ENCODE peak calls at places on chromosome 1, in four cellular contexts. J is endothelial cell of umbilical vein, Q is HFFc6, R is uterus. F is an unnamed sample.

GRCh38 chr1:59261537-59261936 is 35.4 kb upstream of the FGGY start:
- DNase-seq in J (no peak), Q (no peak), R (no peak), F (peak; percentile 21)

GRCh38 chr1:191608367-191608766 is 549.9 kb upstream of the RGS18 start:
- DNase-seq in J (no peak), Q (no peak), R (no peak), F (no peak)

GRCh38 chr1:33548319-33548718 is 75.9 kb downstream of the ZSCAN20 start:
- DNase-seq in J (no peak), Q (no peak), R (no peak), F (no peak)

GRCh38 chr1:154442006-154442740 is 37.0 kb downstream of the IL6R start:
- DNase-seq in J (no peak), Q (no peak), R (no peak), F (no peak)

GRCh38 chr1:22602060-22602740 is 34.2 kb upstream of the C1QA start:
- DNase-seq in J (no peak), Q (no peak), R (no peak), F (no peak)

GRCh38 chr1:59225594-59225993 is 71.3 kb upstream of the FGGY start:
- DNase-seq in J (no peak), Q (no peak), R (no peak), F (no peak)

GRCh38 chr1:150106331-150106730 is 38.8 kb downstream of the VPS45 start:
- DNase-seq in J (no peak), Q (no peak), R (no peak), F (no peak)

GRCh38 chr1:228460830-228461229 is 26.4 kb upstream of the RNF187 start:
- DNase-seq in J (no peak), Q (no peak), R (no peak), F (no peak)

GRCh38 chr1:20255666-20256065 is 35.0 kb upstream of the VWA5B1 start:
- DNase-seq in J (no peak), Q (peak; percentile 41), R (no peak), F (no peak)

GRCh38 chr1:5727871-5728643 is 264.2 kb downstream of the NPHP4 start:
- DNase-seq in J (no peak), Q (no peak), R (no peak), F (no peak)

GRCh38 chr1:208098758-208099157 is 145.4 kb downstream of the PLXNA2 start:
- DNase-seq in J (no peak), Q (no peak), R (no peak), F (no peak)

GRCh38 chr1:151711044-151711800 is 5.4 kb downstream of the CELF3 start:
- DNase-seq in J (no peak), Q (no peak), R (no peak), F (no peak)

GRCh38 chr1:3672231-3672970 is 20.1 kb downstream of the TP73 start:
- DNase-seq in J (no peak), Q (no peak), R (no peak), F (no peak)

GRCh38 chr1:2438038-2438437 is 25.7 kb upstream of the PEX10 start:
- DNase-seq in J (no peak), Q (no peak), R (no peak), F (no peak)

GRCh38 chr1:11792106-11792505 is 13.7 kb downstream of the MTHFR start:
- DNase-seq in J (no peak), Q (no peak), R (no peak), F (no peak)

GRCh38 chr1:4045397-4046010 is 145.4 kb upstream of the C1orf174 start:
- DNase-seq in J (no peak), Q (no peak), R (no peak), F (no peak)

GRCh38 chr1:46478721-46479485 is 10.7 kb upstream of the DMBX1 start:
- DNase-seq in J (no peak), Q (no peak), R (no peak), F (no peak)

GRCh38 chr1:245715291-245715701 is 560.5 kb downstream of the KIF26B start:
- DNase-seq in J (no peak), Q (no peak), R (no peak), F (no peak)

GRCh38 chr1:147840909-147841308 is 61.7 kb upstream of the GJA8 start:
- DNase-seq in J (peak; percentile 11), Q (no peak), R (no peak), F (no peak)
- TF ChIP-seq CTCF in J (peak; percentile 25), Q (peak; percentile 54), R (no peak), F (peak; percentile 8)

DNA sequence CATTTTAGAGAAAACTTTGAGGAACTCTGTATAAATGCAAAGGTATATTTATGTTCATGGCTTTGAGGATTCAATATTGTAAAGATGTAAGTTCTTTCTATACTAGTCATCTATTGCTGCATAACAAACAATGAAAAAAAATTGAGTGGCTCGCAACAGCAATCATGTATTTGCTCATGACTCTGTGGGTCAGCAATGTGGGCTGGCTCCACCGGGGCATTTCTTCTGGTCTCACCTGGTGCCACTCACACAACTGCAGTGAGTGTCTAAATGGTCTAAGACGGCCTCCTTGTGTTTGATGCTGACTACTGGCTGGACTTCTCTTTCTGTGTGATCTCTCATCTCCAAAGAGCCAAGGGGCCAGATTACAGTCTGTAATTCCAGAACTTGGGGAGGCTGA is 45.2 kb upstream of the EXO1 start:
- DNase-seq in J (no peak), Q (no peak), R (no peak), F (no peak)
- TF ChIP-seq CTCF in J (no peak), Q (no peak), R (no peak), F (no peak)

GRCh38 chr1:162991444-162991843 is 77.7 kb upstream of the RGS4 start:
- DNase-seq in J (no peak), Q (no peak), R (no peak), F (no peak)

GRCh38 chr1:162987866-162988265 is 81.3 kb upstream of the RGS4 start:
- DNase-seq in J (peak; percentile 21), Q (peak; percentile 59), R (no peak), F (no peak)

GRCh38 chr1:162985816-162986215 is 83.3 kb upstream of the RGS4 start:
- DNase-seq in J (no peak), Q (no peak), R (no peak), F (no peak)

GRCh38 chr1:162990665-162991064 is 78.5 kb upstream of the RGS4 start:
- DNase-seq in J (no peak), Q (no peak), R (no peak), F (no peak)

GRCh38 chr1:162988869-162989268 is 80.3 kb upstream of the RGS4 start:
- DNase-seq in J (no peak), Q (no peak), R (no peak), F (no peak)
- TF ChIP-seq CTCF in J (no peak), Q (peak; percentile 31), R (no peak), F (no peak)

GRCh38 chr1:36463773-36464604 is at the start of gene MRPS15:
- DNase-seq in J (peak; percentile 94), Q (peak; percentile 93), R (peak; percentile 97), F (peak; percentile 68)
- TF ChIP-seq CTCF in J (no peak), Q (no peak), R (no peak), F (no peak)

GRCh38 chr1:162062542-162063015 is 6.9 kb upstream of the NOS1AP start:
- DNase-seq in J (no peak), Q (no peak), R (no peak), F (no peak)

GRCh38 chr1:162056568-162056967 is 12.9 kb upstream of the NOS1AP start:
- DNase-seq in J (no peak), Q (no peak), R (no peak), F (no peak)

GRCh38 chr1:162056043-162056442 is 13.4 kb upstream of the NOS1AP start:
- DNase-seq in J (peak; percentile 83), Q (peak; percentile 67), R (peak; percentile 37), F (no peak)

GRCh38 chr1:162060314-162060713 is 9.2 kb upstream of the NOS1AP start:
- DNase-seq in J (no peak), Q (no peak), R (no peak), F (no peak)

GRCh38 chr1:162059721-162060120 is 9.8 kb upstream of the NOS1AP start:
- DNase-seq in J (no peak), Q (no peak), R (no peak), F (no peak)
- TF ChIP-seq CTCF in J (no peak), Q (no peak), R (no peak), F (no peak)

GRCh38 chr1:44681905-44682900 is 7.7 kb downstream of the ARMH1 start:
- DNase-seq in J (no peak), Q (no peak), R (no peak), F (no peak)
- TF ChIP-seq CTCF in J (no peak), Q (no peak), R (no peak), F (no peak)

F was measured in AG04449.